ENCODE peak calls at places on chromosomes 5 and 9, in eight cellular contexts. W is Peyer's patch, T is mucosa of descending colon, N is heart left ventricle, V is kidney epithelial cell, H is AG09309, E is cardiac fibroblast, X is foreskin fibroblast. I is an unnamed sample.

GRCh38 chr5:67724412-67725135 is 491.0 kb upstream of the PIK3R1 start:
- DNase-seq in W (no peak), T (no peak), N (no peak), V (no peak), H (no peak), E (no peak), X (peak), I (peak)

GRCh38 chr9:112485574-112485973 is 1.1 kb upstream of the KIAA1958 start:
- DNase-seq in W (no peak), T (no peak), N (no peak), V (no peak), H (no peak), E (no peak), X (peak), I (no peak)

GRCh38 chr9:38144421-38144820 is 75.4 kb upstream of the SHB start:
- DNase-seq in W (no peak), T (no peak), N (no peak), V (peak), H (no peak), E (peak), X (peak), I (peak)

GRCh38 chr9:73132034-73132776 is 19.5 kb upstream of the ANXA1 start:
- DNase-seq in W (peak), T (peak), N (peak), V (no peak), H (no peak), E (peak), X (peak), I (peak)

GRCh38 chr9:136472640-136473353 is 10.0 kb downstream of the SEC16A start:
- DNase-seq in W (no peak), T (no peak), N (no peak), V (no peak), H (no peak), E (no peak), X (no peak), I (no peak)

GRCh38 chr5:3854069-3854741 is 258.6 kb downstream of the IRX1 start:
- DNase-seq in W (no peak), T (no peak), N (peak), V (no peak), H (no peak), E (no peak), X (no peak), I (no peak)

GRCh38 chr5:143946821-143947220 is 134.9 kb downstream of the HMHB1 start:
- DNase-seq in W (no peak), T (no peak), N (no peak), V (no peak), H (no peak), E (peak), X (peak), I (no peak)

GRCh38 chr9:118108971-118109370 is 404.8 kb downstream of the TLR4 start:
- DNase-seq in W (no peak), T (no peak), N (no peak), V (no peak), H (no peak), E (no peak), X (no peak), I (no peak)

GRCh38 chr5:170087168-170087817 is 18.4 kb upstream of the FOXI1 start:
- DNase-seq in W (no peak), T (no peak), N (no peak), V (no peak), H (no peak), E (no peak), X (no peak), I (no peak)

DNA sequence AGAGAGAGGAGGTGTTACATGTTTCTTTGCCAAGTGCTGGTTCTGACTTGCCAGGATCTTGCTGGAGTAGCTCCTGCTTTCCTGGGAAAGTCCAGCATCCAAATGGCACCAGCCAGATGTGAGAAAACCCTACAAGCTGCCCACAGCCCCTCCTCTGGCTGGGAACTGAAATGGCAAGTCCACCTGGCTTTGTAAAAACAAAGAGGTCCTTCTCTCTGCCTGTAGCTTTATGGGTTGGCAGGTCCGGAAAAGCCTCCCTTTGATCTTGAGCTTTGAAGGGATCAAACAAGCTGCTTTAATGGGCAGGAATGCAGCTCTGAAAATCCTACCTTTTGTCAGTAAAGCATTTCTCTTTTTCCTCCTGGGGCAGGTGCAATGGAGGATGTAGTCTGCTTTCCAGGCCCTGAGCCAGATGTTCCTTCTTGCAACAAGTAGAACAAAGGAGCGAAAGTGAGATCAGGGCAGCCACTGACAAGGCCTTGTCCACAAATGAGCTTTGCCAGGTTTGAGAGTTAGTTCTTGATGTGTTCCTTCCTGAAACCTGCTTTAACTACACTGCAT is 456.7 kb downstream of the ZNF608 start:
- DNase-seq in W (no peak), T (no peak), N (no peak), V (no peak), H (no peak), E (no peak), X (no peak), I (no peak)
- H3K4me3 ChIP-seq in W (no peak), T (no peak), N (no peak), V (no peak), H (no peak), E (no peak), X (no peak), I (no peak)

GRCh38 chr5:95285406-95285761 is 490 bp upstream of the MCTP1 start:
- DNase-seq in W (no peak), T (no peak), N (no peak), V (no peak), H (no peak), E (peak), X (peak), I (no peak)

GRCh38 chr5:95283022-95283615 is 1.8 kb downstream of the MCTP1 start:
- DNase-seq in W (no peak), T (no peak), N (no peak), V (no peak), H (no peak), E (no peak), X (peak), I (no peak)

GRCh38 chr5:95281211-95281610 is 3.7 kb downstream of the MCTP1 start:
- DNase-seq in W (no peak), T (no peak), N (no peak), V (peak), H (no peak), E (peak), X (peak), I (no peak)

GRCh38 chr5:95284512-95285405 is at the start of gene MCTP1:
- DNase-seq in W (no peak), T (peak), N (no peak), V (no peak), H (no peak), E (peak), X (peak), I (no peak)

DNA sequence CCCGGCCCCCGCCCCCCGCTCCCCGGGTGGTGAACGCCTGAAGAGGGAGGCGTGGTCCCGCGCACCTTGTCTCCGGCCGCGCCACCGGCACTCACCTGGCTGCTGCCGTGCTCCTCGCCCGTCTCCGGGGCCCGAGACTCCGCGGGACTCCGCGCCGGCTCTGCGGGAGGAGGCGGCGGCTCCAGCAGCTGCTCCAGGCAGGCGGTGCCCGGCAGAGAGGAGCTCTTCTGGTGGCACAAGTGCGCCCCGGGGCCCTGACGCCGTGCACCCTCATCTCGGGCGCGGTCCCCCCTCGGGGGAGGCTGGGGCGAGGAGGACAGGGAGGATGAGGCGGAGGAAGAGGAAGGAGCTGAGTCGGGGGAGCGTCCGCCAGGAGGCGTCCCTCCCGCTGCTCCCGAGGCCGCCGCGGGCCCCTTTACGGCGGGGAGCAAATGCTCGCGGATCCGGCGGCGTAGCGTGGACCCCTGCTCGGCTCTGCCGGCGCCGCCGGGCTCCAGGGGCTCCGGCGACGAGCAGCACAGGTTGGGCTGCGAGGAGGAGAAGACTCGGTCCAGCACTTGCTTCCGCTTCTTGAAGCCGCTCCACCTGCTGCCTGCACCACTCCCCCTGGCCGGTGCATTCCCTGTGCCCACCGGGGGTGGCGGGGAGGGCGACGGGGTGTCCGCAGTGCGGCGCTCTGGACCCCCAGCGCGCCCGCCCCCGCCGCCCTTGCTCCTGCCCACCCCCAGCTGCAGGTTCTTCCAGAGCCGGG is 958 bp downstream of the MCTP1 start:
- DNase-seq in W (no peak), T (no peak), N (no peak), V (no peak), H (no peak), E (peak), X (peak), I (no peak)
- TF ChIP-seq CTCF in W (no peak), T (no peak), N (peak), V (peak), H (peak), E (peak), X (peak), I (peak)

DNA sequence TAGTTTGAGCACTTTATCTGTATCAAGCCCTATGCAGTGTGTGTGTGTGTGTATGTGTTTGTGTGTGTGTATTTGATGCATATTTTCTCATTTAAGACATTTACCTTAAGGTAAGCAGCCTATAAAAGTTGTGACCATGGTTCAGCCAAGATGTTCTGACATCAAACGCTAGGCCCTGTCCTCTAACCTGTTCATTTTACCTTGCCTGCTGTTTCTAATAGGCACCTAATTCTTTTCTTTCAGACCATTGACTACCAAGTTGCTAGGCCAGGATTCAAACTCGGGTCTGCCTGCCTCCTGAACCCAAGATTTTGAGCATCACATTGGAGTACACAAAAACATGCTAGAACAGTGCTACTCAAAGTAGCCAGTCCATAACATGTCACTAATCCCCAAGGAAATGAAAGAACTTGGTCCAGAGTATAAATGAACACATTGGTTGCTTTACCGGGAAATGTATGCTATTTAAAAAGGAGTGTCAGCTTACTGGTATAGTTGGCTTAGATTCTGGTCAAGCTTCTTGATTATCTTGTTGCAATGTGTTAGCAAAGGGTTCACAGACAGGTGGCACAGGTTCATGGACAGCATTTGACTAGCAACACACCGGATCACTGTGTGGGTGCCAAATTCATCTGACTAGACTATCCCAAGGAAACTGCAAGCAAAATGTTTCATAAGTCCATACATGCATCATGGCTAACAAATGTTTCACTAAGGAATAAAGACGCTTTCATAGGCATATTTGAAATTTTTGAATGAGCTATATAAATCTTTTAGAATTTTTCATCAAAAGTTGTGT is 274.3 kb downstream of the PLK2 start:
- DNase-seq in W (no peak), T (no peak), N (no peak), V (no peak), H (no peak), E (peak), X (peak), I (no peak)
- H3K4me3 ChIP-seq in W (no peak), T (no peak), N (no peak), V (no peak), H (no peak), E (no peak), X (no peak), I (no peak)

DNA sequence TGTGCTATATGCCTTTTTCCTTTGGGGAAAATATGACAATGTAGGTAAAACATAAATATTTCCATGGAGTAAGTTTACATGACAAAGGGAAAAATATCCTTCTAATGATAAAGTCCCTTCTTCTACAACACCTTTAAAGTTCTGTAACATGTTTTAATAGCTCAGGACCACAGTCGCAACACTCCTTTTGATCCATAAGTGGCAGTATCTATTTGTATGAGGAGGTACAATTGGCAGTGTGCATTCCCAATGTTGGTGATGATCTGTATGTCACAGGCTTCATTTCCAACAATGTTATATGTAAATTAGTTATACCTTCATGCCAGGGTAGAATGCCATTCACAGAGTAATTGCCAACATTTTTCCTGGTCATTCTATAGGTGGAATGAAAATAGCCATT is 127.1 kb upstream of the CCNH start:
- DNase-seq in W (no peak), T (no peak), N (no peak), V (no peak), H (no peak), E (no peak), X (no peak), I (no peak)
- TF ChIP-seq CTCF in W (no peak), T (no peak), N (no peak), V (no peak), H (no peak), E (no peak), X (no peak), I (no peak)

DNA sequence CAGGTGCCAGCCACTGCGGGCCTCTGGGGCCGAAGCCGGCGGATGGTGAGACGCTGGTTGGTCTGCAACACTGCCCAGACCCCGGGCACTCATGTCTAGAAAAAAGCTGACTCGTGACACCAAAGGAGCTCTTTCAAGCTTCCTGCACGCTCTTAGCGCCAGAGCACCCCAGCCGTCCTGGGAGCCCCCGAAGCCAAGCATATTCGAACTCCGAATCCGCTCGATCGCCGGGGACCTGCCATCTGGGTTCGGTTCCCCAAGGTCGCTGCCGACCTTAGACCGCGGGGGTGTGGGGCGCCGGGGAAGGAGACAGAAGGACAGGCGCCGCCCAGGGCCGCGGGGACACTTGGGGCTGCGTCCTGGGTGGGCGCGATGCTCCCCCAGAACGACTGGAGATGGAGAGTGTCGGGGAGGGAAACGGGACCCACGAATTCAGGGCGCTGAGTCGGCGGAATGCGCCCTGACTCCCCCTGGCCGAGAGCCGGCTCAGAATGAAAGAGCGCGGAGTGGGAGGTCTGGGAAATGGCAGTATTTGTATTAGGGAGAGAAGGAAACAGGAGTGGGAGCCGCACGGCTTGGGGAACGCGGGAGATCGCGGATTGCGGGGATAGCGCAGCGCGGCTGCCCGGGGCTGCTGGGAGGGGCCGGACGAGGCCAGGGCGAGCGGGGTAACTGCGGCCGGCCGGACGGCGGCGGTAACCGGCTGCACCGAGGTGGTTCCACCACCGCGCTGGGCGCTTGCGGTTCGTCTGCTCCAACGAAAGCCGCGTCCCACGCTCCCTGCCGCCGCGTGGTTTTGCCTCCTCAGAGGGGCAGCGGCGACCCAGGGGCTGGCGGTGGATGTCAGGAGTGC is 20.1 kb upstream of the MARCHF6 start:
- DNase-seq in W (peak), T (peak), N (peak), V (no peak), H (no peak), E (no peak), X (peak), I (no peak)
- H3K4me3 ChIP-seq in W (peak), T (peak), N (peak), V (peak), H (peak), E (peak), X (peak), I (peak)

DNA sequence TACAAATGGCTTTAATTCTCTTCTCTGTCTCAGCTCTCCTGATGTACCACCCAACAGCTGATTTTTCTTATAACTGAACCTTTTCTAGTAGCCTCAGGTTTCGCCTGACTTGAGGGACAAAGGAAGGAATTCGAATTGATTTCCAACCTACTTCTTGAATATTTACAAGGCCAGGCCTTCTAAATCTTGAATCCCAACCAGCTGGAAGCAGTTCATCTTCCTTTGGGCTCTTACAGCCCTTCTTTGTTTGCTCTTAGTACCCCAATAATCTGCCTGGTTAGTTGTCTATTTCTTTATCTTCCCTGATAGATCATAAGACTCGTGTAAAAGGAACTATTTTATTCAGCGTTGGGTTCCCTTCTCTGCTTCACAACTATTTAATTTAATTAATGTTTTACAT is 95.9 kb downstream of the NLN start:
- DNase-seq in W (no peak), T (no peak), N (no peak), V (no peak), H (no peak), E (no peak), X (no peak), I (no peak)
- TF ChIP-seq CTCF in W (no peak), T (no peak), N (no peak), V (no peak), H (no peak), E (no peak), X (no peak), I (no peak)

GRCh38 chr9:23824241-23825142 is 1.5 kb downstream of the ELAVL2 start:
- DNase-seq in W (no peak), T (peak), N (no peak), V (no peak), H (no peak), E (no peak), X (peak), I (no peak)
- H3K4me3 ChIP-seq in W (no peak), T (no peak), N (no peak), V (no peak), H (no peak), E (no peak), X (no peak), I (peak)

I was measured in astrocyte of the cerebellum.